ENCODE peak calls at places on chromosomes 7 and 10, in six cellular contexts. D is mesendoderm, M is IMR-90, Z is mesenchymal stem cell, L is H1, X is neuronal stem cell. E is an unnamed sample.

GRCh38 chr7:157905740-157906461 is 569.1 kb downstream of the DNAJB6 start:
- DNase-seq in D (peak; percentile 56), M (no peak), Z (no peak), L (peak; percentile 44), X (no peak), E (peak; percentile 82)

GRCh38 chr10:133160813-133161471 is 923 bp downstream of the KNDC1 start:
- DNase-seq in D (no peak), M (no peak), Z (no peak), L (no peak), X (no peak), E (no peak)

GRCh38 chr10:93973748-93974445 is 19.8 kb upstream of the PLCE1 start:
- DNase-seq in D (peak; percentile 86), M (no peak), Z (no peak), L (no peak), X (no peak), E (no peak)

GRCh38 chr10:58743466-58744115 is 230.9 kb downstream of the BICC1 start:
- DNase-seq in D (peak; percentile 88), M (peak; percentile 85), Z (peak; percentile 7), L (no peak), X (peak; percentile 41), E (no peak)

GRCh38 chr7:27095897-27096755 is at the start of gene HOXA1:
- DNase-seq in D (peak; percentile 88), M (peak; percentile 95), Z (peak; percentile 85), L (no peak), X (peak; percentile 48), E (peak; percentile 89)

GRCh38 chr7:31948041-31948440 is 122.2 kb downstream of the PDE1C start:
- DNase-seq in D (no peak), M (peak; percentile 91), Z (peak; percentile 92), L (no peak), X (no peak), E (no peak)

GRCh38 chr7:131288446-131288845 is 39.2 kb upstream of the MKLN1 start:
- DNase-seq in D (no peak), M (no peak), Z (no peak), L (no peak), X (no peak), E (no peak)

GRCh38 chr10:24871501-24871900 is 80.9 kb downstream of the PRTFDC1 start:
- DNase-seq in D (no peak), M (no peak), Z (no peak), L (no peak), X (no peak), E (no peak)

GRCh38 chr10:48390933-48391845 is 84.7 kb downstream of the MAPK8 start:
- DNase-seq in D (no peak), M (peak; percentile 79), Z (peak; percentile 53), L (no peak), X (no peak), E (no peak)

GRCh38 chr7:5533821-5534367 is 110.3 kb upstream of the TNRC18 start:
- DNase-seq in D (no peak), M (no peak), Z (no peak), L (no peak), X (no peak), E (no peak)

GRCh38 chr7:44445986-44446671 is 44.3 kb downstream of the NUDCD3 start:
- DNase-seq in D (no peak), M (no peak), Z (no peak), L (no peak), X (no peak), E (no peak)

GRCh38 chr7:134293029-134293740 is 23.5 kb downstream of the SLC35B4 start:
- DNase-seq in D (no peak), M (no peak), Z (no peak), L (no peak), X (no peak), E (no peak)

GRCh38 chr10:113331971-113332370 is 220.9 kb upstream of the HABP2 start:
- DNase-seq in D (no peak), M (no peak), Z (no peak), L (no peak), X (no peak), E (no peak)

GRCh38 chr7:42194218-42194617 is 42.8 kb downstream of the GLI3 start:
- DNase-seq in D (no peak), M (no peak), Z (no peak), L (no peak), X (no peak), E (no peak)

GRCh38 chr10:109018892-109019507 is 904.3 kb downstream of the XPNPEP1 start:
- DNase-seq in D (no peak), M (no peak), Z (no peak), L (no peak), X (no peak), E (no peak)

GRCh38 chr7:100369105-100369504 is 4.2 kb upstream of the PILRA start:
- DNase-seq in D (no peak), M (no peak), Z (no peak), L (no peak), X (no peak), E (no peak)

GRCh38 chr7:139370943-139371313 is 11.2 kb downstream of the LUC7L2 start:
- DNase-seq in D (peak; percentile 20), M (no peak), Z (no peak), L (no peak), X (no peak), E (no peak)

GRCh38 chr7:123939784-123940183 is 14.7 kb downstream of the SPAM1 start:
- DNase-seq in D (no peak), M (no peak), Z (no peak), L (no peak), X (no peak), E (no peak)

GRCh38 chr10:90969148-90969547 is 48.3 kb upstream of the ANKRD1 start:
- DNase-seq in D (no peak), M (no peak), Z (peak; percentile 3), L (no peak), X (no peak), E (no peak)

GRCh38 chr10:68047554-68048327 is 27.3 kb downstream of the HERC4 start:
- DNase-seq in D (no peak), M (no peak), Z (peak; percentile 15), L (no peak), X (no peak), E (no peak)

GRCh38 chr10:6234371-6234770 is 31.6 kb downstream of the PFKFB3 start:
- DNase-seq in D (no peak), M (no peak), Z (no peak), L (no peak), X (no peak), E (no peak)

GRCh38 chr7:2082357-2083038 is 150.2 kb downstream of the MAD1L1 start:
- DNase-seq in D (no peak), M (peak; percentile 92), Z (peak; percentile 84), L (no peak), X (no peak), E (no peak)

GRCh38 chr10:66252986-66253385 is 672.9 kb upstream of the LRRTM3 start:
- DNase-seq in D (no peak), M (no peak), Z (no peak), L (no peak), X (no peak), E (no peak)

GRCh38 chr10:95837783-95838182 is 70.0 kb upstream of the CC2D2B start:
- DNase-seq in D (no peak), M (no peak), Z (no peak), L (no peak), X (no peak), E (no peak)

GRCh38 chr10:95840681-95841080 is 67.1 kb upstream of the CC2D2B start:
- DNase-seq in D (peak; percentile 72), M (no peak), Z (no peak), L (no peak), X (no peak), E (no peak)

GRCh38 chr10:95840121-95840520 is 67.7 kb upstream of the CC2D2B start:
- DNase-seq in D (peak; percentile 22), M (no peak), Z (no peak), L (no peak), X (no peak), E (no peak)

GRCh38 chr10:95845411-95845810 is 62.4 kb upstream of the CC2D2B start:
- DNase-seq in D (no peak), M (no peak), Z (no peak), L (no peak), X (no peak), E (no peak)

DNA sequence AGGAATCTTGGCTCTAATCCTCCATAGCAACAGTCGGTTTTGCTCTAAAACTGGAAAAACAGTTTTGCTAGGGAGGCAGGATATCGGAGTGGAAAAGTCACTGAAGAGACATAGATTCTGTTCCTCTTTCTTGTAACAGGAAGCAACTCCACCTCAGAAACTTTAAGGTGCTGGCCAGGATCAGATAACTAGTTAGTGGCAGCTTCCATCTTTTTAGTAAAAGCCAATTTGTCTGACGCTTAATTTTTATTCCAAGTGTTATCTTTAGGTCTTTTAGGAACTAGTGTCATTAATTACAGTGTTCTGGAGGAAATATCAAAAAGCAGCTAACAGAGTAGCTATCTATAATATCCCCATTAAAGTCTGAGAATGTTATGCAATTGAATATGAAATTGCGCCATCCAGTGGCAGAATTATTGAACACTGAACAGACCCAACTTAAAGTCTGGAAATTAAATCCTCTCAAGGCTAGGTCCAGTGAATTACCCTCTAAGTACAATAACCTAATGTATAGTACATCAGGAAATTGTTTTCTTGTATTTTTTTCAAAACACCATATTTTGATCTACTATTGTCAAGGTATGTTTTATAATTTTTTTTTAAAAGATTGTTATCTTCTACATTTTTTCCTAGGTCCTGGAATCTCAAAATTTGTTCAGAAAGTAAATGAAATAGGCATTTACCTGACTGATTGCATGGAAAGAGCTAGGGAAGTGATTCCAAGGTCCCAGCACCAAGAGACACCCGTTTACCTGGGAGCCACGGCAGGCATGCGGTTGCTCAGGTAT is 65.9 kb upstream of the CC2D2B start:
- DNase-seq in D (peak; percentile 79), M (peak; percentile 66), Z (peak; percentile 77), L (peak; percentile 15), X (peak; percentile 54), E (no peak)
- H3K23ac ChIP-seq in D (no peak overlapping the region), M (peak overlapping the region; percentile 9), Z (no peak overlapping the region), L (no peak overlapping the region), X (no peak overlapping the region), E (no peak overlapping the region)

GRCh38 chr10:47022311-47023131 is 111.3 kb downstream of the PTPN20 start:
- DNase-seq in D (no peak), M (no peak), Z (no peak), L (no peak), X (no peak), E (no peak)
- H3K27ac ChIP-seq in D (no peak overlapping the region), M (no peak overlapping the region), Z (no peak overlapping the region), L (no peak overlapping the region), X (no peak overlapping the region), E (no peak overlapping the region)

GRCh38 chr7:85529831-85530230 is 343.0 kb upstream of the SEMA3D start:
- DNase-seq in D (no peak), M (peak; percentile 47), Z (peak; percentile 57), L (no peak), X (no peak), E (no peak)
- H3K23ac ChIP-seq in D (no peak overlapping the region), M (no peak overlapping the region), Z (no peak overlapping the region), L (no peak overlapping the region), X (no peak overlapping the region), E (no peak overlapping the region)

DNA sequence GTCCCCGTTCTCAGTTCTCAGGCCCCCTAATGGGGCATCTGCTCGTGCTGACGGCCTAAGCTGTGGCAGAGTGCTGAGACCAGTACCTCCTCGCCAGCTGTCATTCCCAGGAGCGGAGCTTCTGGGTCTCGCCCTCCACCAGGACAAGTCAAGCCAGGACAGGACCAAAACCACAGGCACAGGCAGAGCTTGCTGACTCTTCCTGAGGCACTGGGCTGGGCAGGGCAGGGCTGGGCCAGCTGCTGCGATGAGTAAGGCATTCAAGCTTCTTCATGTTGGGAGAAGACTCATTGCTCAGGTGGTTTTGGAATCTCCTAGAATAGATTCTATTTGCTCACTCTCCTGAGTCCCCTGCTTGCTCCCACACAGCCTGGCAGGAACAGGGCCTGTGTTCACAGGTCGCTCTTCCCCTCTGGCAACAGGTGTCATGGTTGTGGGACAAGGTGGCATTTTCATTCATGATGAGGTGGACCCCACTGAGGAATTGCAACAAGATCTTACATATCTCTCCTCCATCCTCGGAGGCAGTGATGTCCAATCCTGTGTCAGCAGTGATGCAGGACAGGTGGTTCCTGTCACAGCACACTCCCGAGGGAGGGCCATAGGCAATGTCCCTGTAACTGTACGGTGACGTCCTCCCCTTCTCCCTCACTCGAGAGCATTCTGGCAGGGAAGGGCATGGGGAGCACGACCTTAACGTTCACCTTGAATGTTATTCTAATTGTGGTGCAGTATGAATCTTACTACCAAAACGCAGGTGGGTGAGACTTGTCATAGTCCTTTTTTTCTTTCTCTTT is 17.0 kb upstream of the SH3PXD2A start:
- DNase-seq in D (no peak), M (peak; percentile 59), Z (no peak), L (no peak), X (no peak), E (no peak)
- H3K27ac ChIP-seq in D (no peak overlapping the region), M (no peak overlapping the region), Z (no peak overlapping the region), L (no peak overlapping the region), X (no peak overlapping the region), E (no peak overlapping the region)